ENCODE peak calls at places on chromosomes 5 and 9, in five cellular contexts. X, Q, E, O and B are unnamed samples.

GRCh38 chr5:174204914-174205313 is 159.4 kb downstream of the NSG2 start:
- DNase-seq in X (peak), Q (no peak), E (no peak), O (no peak), B (peak)

GRCh38 chr9:96136992-96137665 is 164.8 kb downstream of the HSD17B3 start:
- DNase-seq in X (peak), Q (no peak), E (peak), O (peak), B (no peak)

GRCh38 chr9:121399883-121400607 is 30.0 kb upstream of the STOM start:
- DNase-seq in X (peak), Q (peak), E (no peak), O (no peak), B (no peak)

GRCh38 chr5:167064199-167064811 is 1227.1 kb upstream of the WWC1 start:
- DNase-seq in X (no peak), Q (no peak), E (no peak), O (no peak), B (no peak)

GRCh38 chr9:123426406-123426805 is 70.4 kb downstream of the CRB2 start:
- DNase-seq in X (no peak), Q (no peak), E (peak), O (peak), B (no peak)

GRCh38 chr9:4297795-4298254 is 2.0 kb downstream of the GLIS3 start:
- DNase-seq in X (peak), Q (peak), E (peak), O (peak), B (peak)

GRCh38 chr5:173498286-173498685 is 118.2 kb downstream of the BOD1 start:
- DNase-seq in X (peak), Q (no peak), E (no peak), O (no peak), B (peak)

GRCh38 chr5:122184676-122185255 is 55.4 kb downstream of the ZNF474 start:
- DNase-seq in X (no peak), Q (no peak), E (no peak), O (no peak), B (no peak)

GRCh38 chr9:99253772-99254431 is 31.8 kb downstream of the SEC61B start:
- DNase-seq in X (peak), Q (no peak), E (no peak), O (no peak), B (no peak)

GRCh38 chr9:5871785-5872184 is 18.9 kb upstream of the MLANA start:
- DNase-seq in X (no peak), Q (no peak), E (no peak), O (no peak), B (no peak)

GRCh38 chr5:88488566-88488965 is 219.9 kb upstream of the TMEM161B start:
- DNase-seq in X (no peak), Q (no peak), E (no peak), O (no peak), B (no peak)

GRCh38 chr5:120207139-120207538 is 257.0 kb upstream of the PRR16 start:
- DNase-seq in X (no peak), Q (no peak), E (no peak), O (no peak), B (no peak)

GRCh38 chr5:57692582-57693487 is 210.2 kb upstream of the ACTBL2 start:
- DNase-seq in X (peak), Q (no peak), E (peak), O (peak), B (peak)

GRCh38 chr9:90921969-90922368 is 120.3 kb downstream of the SYK start:
- DNase-seq in X (no peak), Q (no peak), E (no peak), O (no peak), B (no peak)

GRCh38 chr5:119439140-119439625 is 13.1 kb upstream of the HSD17B4 start:
- DNase-seq in X (no peak), Q (no peak), E (no peak), O (no peak), B (peak)

GRCh38 chr5:177462021-177462670 is 11.3 kb downstream of the DBN1 start:
- DNase-seq in X (no peak), Q (peak), E (no peak), O (no peak), B (no peak)

GRCh38 chr5:27242258-27242626 is 203.9 kb upstream of the CDH9 start:
- DNase-seq in X (no peak), Q (no peak), E (no peak), O (no peak), B (no peak)

GRCh38 chr9:111067472-111067871 is 29.2 kb upstream of the LPAR1 start:
- DNase-seq in X (no peak), Q (no peak), E (no peak), O (no peak), B (no peak)

GRCh38 chr5:126477281-126477680 is 54.1 kb downstream of the GRAMD2B start:
- DNase-seq in X (peak), Q (no peak), E (no peak), O (no peak), B (no peak)

GRCh38 chr9:123401879-123402513 is 46.0 kb downstream of the CRB2 start:
- DNase-seq in X (peak), Q (peak), E (no peak), O (peak), B (no peak)

GRCh38 chr9:22237497-22238363 is 208.9 kb upstream of the DMRTA1 start:
- DNase-seq in X (peak), Q (no peak), E (no peak), O (no peak), B (no peak)

DNA sequence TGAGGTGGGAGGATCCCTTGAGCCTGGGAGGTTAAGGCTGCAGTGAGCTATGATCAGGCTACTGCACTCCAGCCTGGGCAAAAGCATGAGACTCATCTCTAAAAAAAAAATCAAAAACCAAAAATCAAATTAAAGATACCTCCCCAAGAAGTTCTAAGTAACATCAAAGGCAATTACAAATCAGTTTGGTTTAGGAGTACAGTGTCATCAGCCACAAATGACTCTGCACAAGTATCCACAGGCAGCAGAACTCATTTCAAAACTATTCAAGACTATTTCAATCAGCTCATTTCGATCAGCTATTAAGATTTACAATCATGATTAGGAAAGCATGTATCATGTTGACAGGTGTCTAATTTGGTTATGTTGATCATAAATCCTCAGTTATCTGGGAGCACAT is 19.1 kb downstream of the TRMO start:
- DNase-seq in X (no peak), Q (no peak), E (no peak), O (no peak), B (no peak)
- H3K27ac ChIP-seq in X (no peak), Q (peak), E (no peak), O (no peak), B (no peak)

DNA sequence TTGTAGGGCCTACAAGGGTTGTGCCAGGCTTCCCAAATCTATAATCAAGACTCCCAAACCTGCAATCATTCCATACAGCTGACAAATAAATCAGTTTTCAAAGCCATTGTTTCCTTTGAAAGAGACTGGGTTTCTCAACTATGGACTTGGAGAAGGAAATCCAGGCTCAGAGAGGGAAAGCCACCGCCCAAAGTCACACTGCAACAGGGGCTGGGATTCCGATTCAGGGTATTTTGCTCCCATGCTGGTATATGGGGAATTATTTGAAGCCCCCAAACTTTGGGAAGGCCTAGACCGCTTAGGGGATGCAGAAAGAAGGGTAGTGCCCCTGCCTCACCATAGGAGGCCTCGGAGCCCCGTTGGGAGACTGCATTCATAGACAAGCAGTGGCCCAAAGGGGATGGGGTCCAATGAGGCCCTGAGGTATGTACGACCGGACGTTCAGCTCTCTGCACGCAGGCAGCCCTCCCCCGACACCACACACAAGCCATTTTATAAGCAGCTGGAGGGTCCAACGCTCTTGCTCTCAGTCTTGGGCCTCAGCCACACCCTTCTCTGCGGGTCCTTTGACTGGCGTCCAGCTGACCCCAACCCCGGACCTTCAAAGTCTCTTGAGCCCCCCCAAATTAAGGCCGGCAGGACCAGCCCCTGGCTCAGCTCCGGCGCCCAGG is 712 bp downstream of the ANXA6 start:
- DNase-seq in X (no peak), Q (peak), E (no peak), O (peak), B (no peak)
- TF ChIP-seq CTCF in X (no peak), Q (no peak), E (no peak), O (no peak), B (no peak)

GRCh38 chr9:81825831-81826540 is 102.2 kb upstream of the SPATA31D4 start:
- DNase-seq in X (peak), Q (no peak), E (no peak), O (no peak), B (no peak)
- H3K27ac ChIP-seq in X (peak), Q (no peak), E (no peak), O (no peak), B (no peak)

GRCh38 chr5:72767289-72768010 is 49.0 kb upstream of the TNPO1 start:
- DNase-seq in X (no peak), Q (no peak), E (no peak), O (peak), B (no peak)
- TF ChIP-seq CTCF in X (no peak), Q (no peak), E (no peak), O (no peak), B (no peak)

DNA sequence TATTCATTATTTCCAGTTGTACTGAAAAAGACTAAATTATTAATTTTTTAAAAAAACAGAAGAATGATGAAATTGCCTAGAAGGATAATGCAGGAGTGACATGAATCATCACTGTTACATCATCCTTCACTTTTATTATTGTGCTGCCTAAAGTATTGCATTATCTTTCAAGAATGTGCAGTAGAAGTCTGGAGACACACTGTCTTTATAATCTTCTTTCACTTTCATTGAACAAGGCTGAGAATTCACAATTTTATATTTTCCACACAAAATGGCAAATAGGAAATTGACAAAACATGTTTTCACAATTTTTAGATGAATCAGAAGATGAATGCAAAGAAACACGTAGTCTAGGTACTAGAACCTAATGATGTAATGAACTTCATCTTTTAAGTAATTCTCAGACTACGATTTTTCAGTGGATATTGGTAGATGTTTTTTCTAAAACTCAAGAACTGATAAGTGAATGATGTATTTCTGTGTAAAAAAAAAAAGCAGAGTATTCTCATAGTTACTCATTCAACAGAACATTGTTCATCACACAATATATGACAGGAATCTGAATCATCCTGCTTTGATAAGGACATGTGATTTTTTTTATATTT is 131.5 kb upstream of the GRHPR start:
- DNase-seq in X (peak), Q (no peak), E (no peak), O (no peak), B (no peak)
- H3K27ac ChIP-seq in X (peak), Q (no peak), E (no peak), O (peak), B (no peak)

DNA sequence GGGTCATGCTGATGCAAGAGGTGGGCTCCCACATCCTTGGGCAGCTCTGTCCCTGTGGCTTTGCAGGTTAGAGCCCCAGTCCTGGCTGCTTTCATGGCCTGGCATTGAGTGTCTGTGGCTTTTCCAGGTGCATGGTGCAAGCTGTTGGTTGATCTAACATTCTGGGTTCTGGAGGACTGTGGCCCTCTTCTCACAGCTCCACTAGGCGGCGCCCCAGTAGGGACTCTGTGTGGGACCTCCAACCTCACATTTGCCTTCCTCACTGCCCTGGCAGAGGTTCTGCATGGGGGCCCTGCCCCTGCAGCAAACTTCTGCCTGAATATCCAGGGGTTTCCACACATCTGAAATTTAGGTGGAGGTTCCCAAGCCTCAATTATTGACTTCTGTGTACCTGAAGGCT is 150.1 kb downstream of the NNT start:
- DNase-seq in X (no peak), Q (peak), E (no peak), O (no peak), B (no peak)
- TF ChIP-seq CTCF in X (no peak), Q (no peak), E (no peak), O (no peak), B (no peak)

GRCh38 chr9:113219186-113219936 is 1.7 kb downstream of the FKBP15 start:
- DNase-seq in X (no peak), Q (no peak), E (no peak), O (no peak), B (no peak)

GRCh38 chr9:113221800-113222481 is 597 bp downstream of the SLC31A1 start:
- DNase-seq in X (no peak), Q (no peak), E (no peak), O (no peak), B (no peak)

GRCh38 chr9:113221003-113221799 is at the start of the genes FKBP15 and SLC31A1:
- DNase-seq in X (peak), Q (peak), E (peak), O (peak), B (peak)

GRCh38 chr9:113220467-113221002 is 542 bp downstream of the FKBP15 start:
- DNase-seq in X (no peak), Q (no peak), E (no peak), O (no peak), B (no peak)

GRCh38 chr9:113219972-113220371 is 1.1 kb downstream of the FKBP15 start:
- DNase-seq in X (peak), Q (peak), E (no peak), O (no peak), B (no peak)
- H3K27ac ChIP-seq in X (no peak), Q (peak), E (peak), O (peak), B (no peak)